ENCODE peak calls at places on chromosomes 1 and 21, in four cellular contexts. S is left ventricle myocardium inferior, Z is hepatocyte, C is kidney epithelial cell. N is an unnamed sample.
A peak's percentile ranks its signal among the peaks of the same experiment; 100 is the strongest.

GRCh38 chr1:211328866-211329265 is 2.2 kb downstream of the TRAF5 start:
- DNase-seq in S (no peak), Z (no peak), C (no peak), N (no peak)

GRCh38 chr1:13607002-13607401 is 23.4 kb downstream of the PDPN start:
- DNase-seq in S (no peak), Z (no peak), C (no peak), N (no peak)

GRCh38 chr1:91166106-91166712 is 144.4 kb upstream of the ZNF644 start:
- DNase-seq in S (peak; percentile 33), Z (peak; percentile 74), C (no peak), N (no peak)

GRCh38 chr1:201021333-201022177 is 2.0 kb downstream of the KIF21B start:
- DNase-seq in S (no peak), Z (no peak), C (no peak), N (no peak)

GRCh38 chr1:42282867-42283583 is 52.0 kb downstream of the FOXJ3 start:
- DNase-seq in S (no peak), Z (no peak), C (peak; percentile 29), N (no peak)

GRCh38 chr1:203628185-203628996 is 1.8 kb downstream of the ATP2B4 start:
- DNase-seq in S (peak; percentile 30), Z (peak; percentile 81), C (no peak), N (no peak)

GRCh38 chr21:26800001-26800400 is 45.2 kb downstream of the ADAMTS1 start:
- DNase-seq in S (no peak), Z (no peak), C (no peak), N (no peak)

GRCh38 chr1:8439015-8439702 is 121.2 kb downstream of the SLC45A1 start:
- DNase-seq in S (peak; percentile 82), Z (peak; percentile 81), C (peak; percentile 60), N (peak; percentile 27)

GRCh38 chr1:156385534-156386031 is 16.6 kb downstream of the RHBG start:
- DNase-seq in S (peak; percentile 41), Z (peak; percentile 85), C (no peak), N (peak; percentile 35)

GRCh38 chr1:26862781-26863676 is at the start of gene SFN:
- DNase-seq in S (no peak), Z (peak; percentile 84), C (peak; percentile 80), N (no peak)

GRCh38 chr1:158933621-158934020 is 2.3 kb downstream of the PYHIN1 start:
- DNase-seq in S (no peak), Z (no peak), C (no peak), N (no peak)

GRCh38 chr1:241101622-241102021 is 255.4 kb downstream of the RGS7 start:
- DNase-seq in S (no peak), Z (no peak), C (no peak), N (no peak)

GRCh38 chr1:98019747-98020146 is 98.9 kb upstream of the DPYD start:
- DNase-seq in S (no peak), Z (no peak), C (no peak), N (no peak)

GRCh38 chr1:9110669-9111356 is 18.1 kb downstream of the GPR157 start:
- DNase-seq in S (peak; percentile 88), Z (peak; percentile 93), C (peak; percentile 81), N (peak; percentile 51)

GRCh38 chr1:165930961-165931360 is 103.5 kb downstream of the UCK2 start:
- DNase-seq in S (no peak), Z (no peak), C (no peak), N (no peak)

GRCh38 chr1:227886993-227887696 is 60.6 kb downstream of the WNT9A start:
- DNase-seq in S (peak; percentile 83), Z (peak; percentile 89), C (no peak), N (peak; percentile 51)

GRCh38 chr1:2821373-2821955 is 20.0 kb upstream of the TTC34 start:
- DNase-seq in S (no peak), Z (no peak), C (no peak), N (no peak)

GRCh38 chr1:21468597-21468996 is 28.7 kb downstream of the NBPF3 start:
- DNase-seq in S (no peak), Z (peak; percentile 26), C (no peak), N (no peak)

GRCh38 chr1:229272164-229273158 is 1.6 kb downstream of the RAB4A start:
- DNase-seq in S (no peak), Z (no peak), C (no peak), N (no peak)

GRCh38 chr1:151371744-151372410 is 628 bp downstream of the SELENBP1 start:
- DNase-seq in S (peak; percentile 63), Z (peak; percentile 45), C (no peak), N (no peak)

GRCh38 chr21:26070822-26071425 is 99.6 kb downstream of the APP start:
- DNase-seq in S (no peak), Z (peak; percentile 30), C (no peak), N (peak; percentile 14)

GRCh38 chr1:9844106-9844505 is 20.3 kb upstream of the CLSTN1 start:
- DNase-seq in S (no peak), Z (no peak), C (no peak), N (no peak)

GRCh38 chr1:207821464-207822045 is 69.7 kb downstream of the CD46 start:
- DNase-seq in S (no peak), Z (no peak), C (no peak), N (no peak)
- H3K4me3 ChIP-seq in S (peak overlapping the region; percentile 78), Z (no peak overlapping the region), C (no peak overlapping the region), N (no peak overlapping the region)

GRCh38 chr1:6034750-6035096 is 11.0 kb upstream of the KCNAB2 start:
- DNase-seq in S (no peak), Z (no peak), C (no peak), N (no peak)

GRCh38 chr1:6035265-6035664 is 10.4 kb upstream of the KCNAB2 start:
- DNase-seq in S (no peak), Z (no peak), C (no peak), N (no peak)

GRCh38 chr1:6035719-6036118 is 10.0 kb upstream of the KCNAB2 start:
- DNase-seq in S (no peak), Z (no peak), C (no peak), N (no peak)

GRCh38 chr1:6033124-6033523 is 12.6 kb upstream of the KCNAB2 start:
- DNase-seq in S (no peak), Z (no peak), C (no peak), N (no peak)

DNA sequence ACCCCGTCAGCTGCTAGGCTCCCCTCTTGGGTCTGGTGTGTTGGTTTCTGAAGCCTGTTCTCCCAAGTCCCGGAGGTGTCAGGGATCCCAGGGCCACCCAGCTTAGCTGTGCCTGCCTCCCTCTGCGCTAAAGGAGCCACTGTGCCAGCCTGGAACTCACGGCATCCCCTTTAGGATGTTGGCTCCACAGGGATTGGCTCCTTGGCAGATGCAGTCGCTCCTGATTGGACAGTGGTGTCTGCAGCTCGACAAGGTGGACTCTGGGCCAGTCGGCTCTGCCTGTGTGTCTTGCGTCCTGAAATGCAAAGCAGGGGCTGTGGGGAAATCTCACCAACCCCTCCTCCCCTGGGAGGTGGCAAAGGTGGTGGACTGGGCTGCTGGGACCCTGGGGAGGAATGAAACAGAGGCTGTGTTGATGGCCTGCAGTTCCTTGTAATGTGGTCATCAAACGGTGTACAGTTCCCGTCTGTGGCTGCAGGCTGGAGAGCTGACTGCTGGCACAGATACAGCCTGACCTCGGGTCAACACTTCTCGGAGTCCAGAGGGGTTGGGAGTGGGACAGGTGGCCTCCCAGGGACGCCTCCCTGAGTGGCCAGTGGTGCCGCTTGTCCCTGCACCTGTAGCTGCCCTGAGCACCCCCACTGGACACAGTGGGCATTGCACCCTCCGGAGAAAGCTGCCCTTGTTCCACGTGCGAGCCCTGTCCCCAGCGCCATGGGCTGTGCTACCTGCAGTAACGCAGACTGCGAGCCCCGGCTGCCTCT is 11.5 kb upstream of the KCNAB2 start:
- DNase-seq in S (peak; percentile 38), Z (peak; percentile 67), C (no peak), N (no peak)
- TF ChIP-seq CTCF in S (peak; percentile 79), Z (peak; percentile 48), C (peak; percentile 71), N (peak; percentile 60)

DNA sequence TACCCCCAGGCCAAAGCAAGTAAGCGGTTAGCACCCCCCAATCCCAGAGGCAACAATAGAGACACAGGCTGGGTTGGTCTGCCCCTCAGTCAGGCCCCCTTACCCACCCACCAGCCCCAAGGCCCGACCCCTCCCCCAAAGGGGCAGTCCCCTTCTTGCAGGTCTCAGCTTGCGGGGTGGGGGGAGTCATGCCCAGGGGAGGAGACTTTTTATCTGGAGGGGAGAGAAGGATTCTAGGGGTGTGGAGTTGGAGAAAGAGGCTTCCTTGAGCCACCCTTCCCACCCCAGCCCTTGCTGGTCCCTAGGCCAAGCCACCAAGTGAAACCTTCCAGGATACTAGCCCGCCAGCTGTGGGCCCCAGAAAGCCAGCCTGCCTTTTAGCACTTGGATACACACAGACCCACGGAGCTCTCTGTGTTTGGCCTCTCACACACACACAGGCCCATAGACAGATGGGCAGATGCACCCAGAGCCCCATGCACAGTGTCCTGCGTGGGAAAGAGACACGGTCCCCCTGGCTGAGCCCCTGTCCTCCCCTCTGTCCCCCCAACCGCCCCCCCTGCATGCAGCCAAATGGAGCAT is 7.1 kb downstream of the TMEM54 start:
- DNase-seq in S (no peak), Z (no peak), C (no peak), N (no peak)
- H3K4me3 ChIP-seq in S (peak overlapping the region; percentile 61), Z (no peak overlapping the region), C (no peak overlapping the region), N (no peak overlapping the region)

DNA sequence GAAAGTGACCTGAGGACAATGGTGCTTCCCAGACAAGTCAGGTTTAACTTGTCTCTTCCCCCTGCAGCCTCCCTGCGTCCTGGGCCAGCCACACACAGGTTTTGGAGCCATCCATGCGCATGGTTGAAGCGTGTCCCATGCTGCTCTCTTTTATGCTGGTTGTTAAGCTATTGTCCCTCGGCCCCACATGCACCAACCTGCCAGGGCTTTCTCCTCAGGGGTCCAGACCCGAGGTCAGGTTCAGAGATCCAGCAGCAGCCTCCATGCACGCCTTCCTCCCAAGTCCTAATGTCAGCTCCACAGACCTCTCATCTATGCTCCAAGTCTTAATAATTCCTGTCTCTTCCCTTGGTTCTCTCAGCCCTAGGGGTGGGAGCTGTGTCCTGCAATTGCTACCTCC is 1.6 kb downstream of the ABCA4 start:
- DNase-seq in S (no peak), Z (no peak), C (no peak), N (no peak)
- TF ChIP-seq CTCF in S (no peak), Z (no peak), C (no peak), N (no peak)